ENCODE peak calls at places on chromosomes 11 and 22, in eight cellular contexts. Y, N, O, X, B, I, W and U are unnamed samples.

GRCh38 chr22:47612136-47612910 is 849.9 kb downstream of the TBC1D22A start:
- DNase-seq in Y (no peak), N (no peak), O (no peak), X (no peak), B (no peak), I (no peak), W (no peak), U (no peak)

GRCh38 chr22:38016182-38017078 is 32.1 kb upstream of the SOX10 start:
- DNase-seq in Y (peak), N (no peak), O (peak), X (no peak), B (no peak), I (peak), W (peak), U (peak)

GRCh38 chr11:117861151-117862018 is 15.1 kb downstream of the FXYD6 start:
- DNase-seq in Y (no peak), N (no peak), O (peak), X (no peak), B (peak), I (peak), W (peak), U (no peak)

GRCh38 chr22:19877626-19878339 is 23.1 kb upstream of the GNB1L start:
- DNase-seq in Y (no peak), N (no peak), O (no peak), X (peak), B (no peak), I (no peak), W (no peak), U (no peak)

GRCh38 chr11:131491503-131491902 is 121.1 kb downstream of the NTM start:
- DNase-seq in Y (no peak), N (no peak), O (no peak), X (no peak), B (no peak), I (no peak), W (no peak), U (peak)

GRCh38 chr11:130528301-130528651 is 79.8 kb downstream of the ADAMTS15 start:
- DNase-seq in Y (no peak), N (no peak), O (no peak), X (no peak), B (no peak), I (no peak), W (no peak), U (no peak)

GRCh38 chr22:46829140-46829891 is 66.9 kb downstream of the TBC1D22A start:
- DNase-seq in Y (no peak), N (no peak), O (no peak), X (peak), B (no peak), I (no peak), W (no peak), U (peak)

GRCh38 chr22:20751185-20751851 is 22.6 kb upstream of the SERPIND1 start:
- DNase-seq in Y (no peak), N (no peak), O (no peak), X (no peak), B (peak), I (peak), W (no peak), U (no peak)

GRCh38 chr11:121889931-121890330 is 226.1 kb downstream of the BLID start:
- DNase-seq in Y (no peak), N (no peak), O (no peak), X (peak), B (no peak), I (no peak), W (no peak), U (peak)

GRCh38 chr11:60378359-60378758 is at the start of gene MS4A7:
- DNase-seq in Y (no peak), N (peak), O (no peak), X (no peak), B (peak), I (no peak), W (no peak), U (no peak)

GRCh38 chr11:27008811-27009535 is 15.1 kb downstream of the FIBIN start:
- DNase-seq in Y (no peak), N (no peak), O (no peak), X (no peak), B (no peak), I (no peak), W (no peak), U (no peak)

GRCh38 chr11:3989251-3989650 is 105.3 kb upstream of the RRM1 start:
- DNase-seq in Y (peak), N (peak), O (no peak), X (peak), B (peak), I (peak), W (no peak), U (no peak)

GRCh38 chr11:7500251-7500650 is 13.5 kb upstream of the PPFIBP2 start:
- DNase-seq in Y (no peak), N (no peak), O (no peak), X (no peak), B (no peak), I (no peak), W (no peak), U (no peak)

GRCh38 chr22:42937164-42937854 is 77.6 kb downstream of the PACSIN2 start:
- DNase-seq in Y (peak), N (peak), O (no peak), X (peak), B (no peak), I (no peak), W (peak), U (peak)

GRCh38 chr11:66867425-66868040 is 10.7 kb downstream of the LRFN4 start:
- DNase-seq in Y (no peak), N (no peak), O (no peak), X (no peak), B (no peak), I (peak), W (no peak), U (no peak)

GRCh38 chr11:10526974-10527918 is 13.7 kb downstream of the RNF141 start:
- DNase-seq in Y (no peak), N (no peak), O (no peak), X (peak), B (no peak), I (no peak), W (no peak), U (no peak)

GRCh38 chr11:35082322-35083180 is 56.4 kb upstream of the CD44 start:
- DNase-seq in Y (peak), N (peak), O (no peak), X (peak), B (peak), I (peak), W (peak), U (peak)

GRCh38 chr11:74171630-74172465 is 759 bp downstream of the PPME1 start:
- DNase-seq in Y (no peak), N (no peak), O (no peak), X (peak), B (no peak), I (no peak), W (no peak), U (no peak)

GRCh38 chr22:24156915-24157782 is 24.1 kb upstream of the SUSD2 start:
- DNase-seq in Y (peak), N (peak), O (peak), X (peak), B (peak), I (peak), W (peak), U (peak)

GRCh38 chr11:87809256-87809655 is 366.0 kb downstream of the RAB38 start:
- DNase-seq in Y (no peak), N (no peak), O (no peak), X (no peak), B (no peak), I (no peak), W (no peak), U (no peak)

GRCh38 chr11:35390737-35391682 is 28.3 kb downstream of the SLC1A2 start:
- DNase-seq in Y (peak), N (no peak), O (no peak), X (peak), B (no peak), I (no peak), W (peak), U (peak)

GRCh38 chr11:86595401-86595800 is 77.0 kb downstream of the ME3 start:
- DNase-seq in Y (no peak), N (no peak), O (no peak), X (no peak), B (no peak), I (no peak), W (no peak), U (no peak)

GRCh38 chr11:74570266-74571061 is 21.9 kb upstream of the POLD3 start:
- DNase-seq in Y (peak), N (no peak), O (peak), X (peak), B (peak), I (peak), W (peak), U (peak)

DNA sequence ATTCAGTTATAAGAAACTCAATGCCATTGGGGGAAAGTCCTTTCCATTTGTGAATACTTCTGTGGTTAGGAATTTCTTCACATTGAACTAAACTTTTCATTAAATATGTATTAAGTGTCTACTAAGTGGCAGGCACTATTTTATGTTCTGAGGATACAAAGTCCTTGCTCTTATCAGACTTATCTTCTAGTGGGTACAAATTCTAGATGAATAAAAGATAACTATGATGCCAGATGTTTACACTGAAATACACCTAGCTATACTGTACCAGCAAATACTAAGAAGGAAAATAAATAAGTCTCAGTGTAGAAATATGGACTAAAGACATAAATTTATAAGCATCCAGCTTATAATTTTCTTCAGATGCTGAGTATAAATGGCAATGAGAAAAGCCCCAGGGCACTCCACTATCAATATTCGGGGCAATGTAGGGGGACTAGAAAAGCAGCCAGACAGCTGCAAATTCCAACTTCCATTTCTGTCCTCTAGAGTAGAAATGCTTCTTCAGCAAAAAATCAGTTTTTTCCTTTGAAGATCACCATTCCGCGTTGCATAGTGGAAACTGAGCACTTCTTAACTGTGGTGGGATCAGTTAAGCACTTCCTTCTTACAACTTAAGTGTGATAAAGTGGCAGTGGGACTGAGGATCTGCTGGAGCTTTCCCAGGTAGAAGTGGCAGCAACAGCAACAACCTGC is 11.8 kb upstream of the BIRC3 start:
- DNase-seq in Y (no peak), N (no peak), O (no peak), X (no peak), B (no peak), I (no peak), W (no peak), U (no peak)
- TF ChIP-seq CTCF in Y (no peak), N (no peak), O (no peak), X (no peak), B (no peak), I (no peak), W (no peak), U (no peak)

DNA sequence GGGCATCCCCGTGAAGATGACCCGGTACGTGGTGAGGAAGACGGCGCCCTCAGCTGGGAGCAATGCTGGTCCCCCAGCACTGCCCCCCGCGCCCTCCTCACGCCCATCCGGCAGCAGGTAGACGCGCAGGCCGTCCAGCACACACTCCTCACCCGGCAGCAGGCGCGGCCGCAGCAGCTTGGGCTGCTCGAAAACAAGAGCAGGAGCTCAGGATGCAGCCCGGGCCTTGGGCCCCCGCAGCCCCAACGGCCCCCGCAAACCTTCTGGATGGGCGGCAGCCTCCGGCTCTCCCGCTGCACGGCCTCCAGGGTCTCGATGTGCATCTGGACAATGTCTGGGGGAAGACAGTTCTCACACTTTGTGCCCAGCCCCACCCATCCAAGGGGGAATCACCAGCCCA is 13.3 kb downstream of the SBF1 start:
- DNase-seq in Y (no peak), N (no peak), O (no peak), X (no peak), B (no peak), I (no peak), W (no peak), U (no peak)
- TF ChIP-seq CTCF in Y (no peak), N (no peak), O (no peak), X (no peak), B (no peak), I (no peak), W (no peak), U (no peak)

DNA sequence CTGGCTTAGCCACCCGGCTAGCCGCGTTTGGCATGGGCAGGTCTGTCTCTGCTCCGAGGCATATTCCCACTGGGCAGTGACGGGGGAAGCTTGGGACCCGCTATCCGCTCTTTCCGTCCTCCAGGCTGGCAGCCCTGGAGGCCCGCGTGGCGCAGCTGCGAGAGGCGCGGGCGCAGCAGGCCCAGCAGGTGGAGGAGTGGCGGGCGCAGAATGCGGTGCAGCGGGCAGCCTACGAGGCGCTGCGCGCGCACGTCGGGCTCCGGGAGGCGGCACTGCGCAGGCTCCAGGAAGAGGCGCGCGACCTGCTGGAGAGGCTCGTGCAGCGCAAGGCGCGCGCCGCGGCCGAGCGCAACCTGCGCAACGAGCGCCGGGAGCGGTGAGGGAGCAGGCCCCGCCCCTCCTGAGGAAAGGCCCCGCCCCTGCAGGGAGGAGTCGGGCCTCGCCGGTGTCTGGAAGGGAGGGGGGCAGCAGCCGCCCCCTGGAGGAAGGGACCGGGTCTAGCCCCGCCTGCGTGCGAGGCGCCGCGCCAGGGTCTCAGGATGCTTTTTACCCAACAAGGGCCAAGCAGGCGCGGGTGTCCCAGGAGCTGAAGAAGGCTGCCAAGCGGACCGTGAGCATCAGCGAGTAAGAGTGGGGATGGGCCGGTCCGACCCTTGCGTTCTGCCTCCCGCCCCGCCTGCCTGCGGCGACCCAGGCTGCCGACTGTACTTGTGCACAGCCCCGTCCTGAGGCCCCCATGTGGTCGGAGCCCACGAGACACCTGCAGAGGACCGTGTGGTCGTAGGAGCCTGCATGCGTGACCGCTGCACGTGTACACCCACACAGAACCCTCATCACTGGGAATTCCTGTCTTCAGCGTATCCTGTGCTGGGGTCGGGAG is 7.9 kb downstream of the ATG16L2 start:
- DNase-seq in Y (peak), N (peak), O (peak), X (peak), B (peak), I (peak), W (peak), U (peak)
- TF ChIP-seq CTCF in Y (no peak), N (no peak), O (peak), X (no peak), B (peak), I (no peak), W (no peak), U (no peak)

DNA sequence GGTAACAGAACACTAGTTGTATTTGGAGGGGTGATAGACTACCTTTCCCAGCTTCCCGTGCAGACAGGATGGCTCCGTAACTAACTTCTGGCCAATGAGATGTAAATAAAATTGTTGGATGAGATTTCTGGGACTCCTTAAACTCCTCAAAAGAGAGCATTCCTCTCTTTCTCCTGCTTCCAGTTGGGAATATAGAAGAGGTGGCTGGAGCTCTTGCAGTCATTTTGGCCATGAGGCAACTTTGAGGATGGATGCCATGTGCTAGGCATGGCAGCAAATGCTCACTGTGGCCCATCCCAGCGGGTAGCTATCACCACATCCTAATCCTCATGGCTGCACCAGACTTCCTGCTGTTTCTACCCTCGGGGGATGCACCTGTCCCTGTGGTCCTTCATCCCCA is 7.4 kb downstream of the MB start:
- DNase-seq in Y (no peak), N (no peak), O (no peak), X (no peak), B (no peak), I (no peak), W (no peak), U (no peak)
- TF ChIP-seq CTCF in Y (no peak), N (no peak), O (no peak), X (no peak), B (no peak), I (no peak), W (no peak), U (no peak)

GRCh38 chr11:62721994-62722393 is 5.3 kb downstream of the HNRNPUL2 start:
- DNase-seq in Y (no peak), N (no peak), O (no peak), X (peak), B (no peak), I (peak), W (no peak), U (peak)
- TF ChIP-seq CTCF in Y (no peak), N (no peak), O (no peak), X (peak), B (no peak), I (peak), W (no peak), U (peak)

DNA sequence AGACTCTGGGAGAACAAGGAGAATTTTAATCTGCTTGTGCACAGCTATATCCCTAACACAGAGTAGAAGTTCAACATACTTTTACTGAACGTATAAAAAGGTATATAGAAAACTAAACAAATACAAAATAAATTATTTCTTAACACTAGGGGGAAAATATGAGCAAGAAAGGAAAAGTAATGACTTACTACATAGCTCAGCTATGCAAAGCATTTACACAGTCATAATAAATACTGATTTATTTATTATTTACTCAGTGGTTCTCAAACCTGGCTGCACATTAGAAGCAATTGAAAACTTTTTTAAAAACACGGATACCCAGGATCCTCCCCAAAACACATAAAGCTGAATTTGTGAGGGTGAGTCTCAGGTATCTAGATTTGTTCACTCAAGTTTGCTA is 182.5 kb downstream of the TTC28 start:
- DNase-seq in Y (no peak), N (no peak), O (no peak), X (no peak), B (no peak), I (no peak), W (no peak), U (peak)
- TF ChIP-seq CTCF in Y (no peak), N (no peak), O (no peak), X (no peak), B (no peak), I (no peak), W (no peak), U (no peak)

GRCh38 chr11:2857276-2857675 is 28.3 kb downstream of the CDKN1C start:
- DNase-seq in Y (no peak), N (no peak), O (no peak), X (no peak), B (no peak), I (no peak), W (no peak), U (no peak)
- TF ChIP-seq CTCF in Y (no peak), N (no peak), O (no peak), X (no peak), B (no peak), I (peak), W (no peak), U (no peak)

DNA sequence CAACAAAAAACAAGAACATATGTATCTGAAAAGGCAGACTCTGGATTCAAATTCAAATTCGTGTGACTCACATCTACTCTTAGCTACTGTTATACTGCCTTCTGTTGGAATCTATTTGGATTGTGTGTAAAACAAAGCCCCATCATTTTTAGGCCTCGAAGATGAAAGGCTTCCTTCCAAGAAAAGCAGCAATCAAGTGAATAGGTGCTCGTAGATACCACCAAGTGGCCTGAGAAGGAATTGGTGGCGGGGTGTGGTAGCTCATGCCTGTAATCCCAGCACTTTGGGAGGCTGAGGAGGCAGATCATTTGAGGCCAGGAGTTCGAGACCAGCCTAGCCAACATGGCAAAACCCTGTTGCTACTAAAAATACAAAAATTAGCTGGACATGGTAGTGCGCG is 4.2 kb downstream of the GRAMD1B start:
- DNase-seq in Y (no peak), N (no peak), O (no peak), X (peak), B (no peak), I (peak), W (no peak), U (peak)
- TF ChIP-seq CTCF in Y (no peak), N (no peak), O (peak), X (peak), B (no peak), I (peak), W (no peak), U (peak)

GRCh38 chr22:36368359-36368983 is 19.3 kb downstream of the MYH9 start:
- DNase-seq in Y (no peak), N (no peak), O (no peak), X (peak), B (peak), I (peak), W (no peak), U (peak)
- TF ChIP-seq CTCF in Y (peak), N (no peak), O (peak), X (peak), B (no peak), I (peak), W (no peak), U (peak)